ENCODE peak calls at places on chromosomes 13 and 19, in ten cellular contexts. V, X, Q, E, U, G, Z, D, L and I are unnamed samples.

GRCh38 chr13:114087430-114087829 is 45.0 kb downstream of the RASA3 start:
- DNase-seq in V (no peak), Z (no peak), G (no peak), L (no peak), E (no peak), Q (no peak), D (peak; percentile 32), X (peak; percentile 54), U (no peak), I (no peak)

GRCh38 chr13:36601186-36601585 is 72.6 kb upstream of the SERTM1 start:
- DNase-seq in U (no peak), E (no peak), L (no peak), G (no peak), Q (no peak), X (no peak), V (no peak), Z (no peak), D (no peak), I (peak; percentile 11)

GRCh38 chr13:105363747-105364177 is 1171.7 kb downstream of the EFNB2 start:
- DNase-seq in D (no peak), E (no peak), Q (no peak), Z (peak; percentile 37), L (no peak), G (no peak), U (peak; percentile 96), X (peak; percentile 20), V (no peak), I (no peak)

GRCh38 chr19:29418106-29418684 is 107.6 kb upstream of the VSTM2B start:
- DNase-seq in D (no peak), V (no peak), G (no peak), U (no peak), X (peak; percentile 26), Z (no peak), E (no peak), Q (no peak), L (no peak), I (no peak)

GRCh38 chr13:75368167-75368566 is 113.8 kb downstream of the TBC1D4 start:
- DNase-seq in D (peak; percentile 29), E (peak; percentile 65), V (peak; percentile 96), L (peak; percentile 81), G (peak; percentile 38), X (no peak), Z (peak; percentile 93), U (peak; percentile 10), Q (no peak), I (peak; percentile 62)

GRCh38 chr13:99308481-99309087 is 1.4 kb upstream of the GPR183 start:
- DNase-seq in L (peak; percentile 83), V (peak; percentile 80), Z (no peak), G (no peak), Q (no peak), U (no peak), X (no peak), D (no peak), E (no peak), I (no peak)

GRCh38 chr13:33640832-33641231 is 177.1 kb upstream of the RFC3 start:
- DNase-seq in E (no peak), V (no peak), Q (no peak), X (no peak), G (no peak), L (peak; percentile 45), D (no peak), Z (no peak), U (no peak), I (peak; percentile 36)

GRCh38 chr13:63551731-63552130 is 2136.1 kb upstream of the PCDH20 start:
- DNase-seq in V (no peak), X (no peak), D (no peak), U (no peak), L (no peak), G (no peak), Q (peak; percentile 39), E (no peak), Z (no peak), I (no peak)

GRCh38 chr19:32691952-32692726 is 518 bp downstream of the NUDT19 start:
- DNase-seq in V (peak; percentile 80), U (peak; percentile 54), Z (peak; percentile 83), E (peak; percentile 49), D (peak; percentile 63), G (no peak), Q (peak; percentile 48), X (peak; percentile 73), L (peak; percentile 86), I (peak; percentile 73)

GRCh38 chr19:15871570-15871969 is 26.3 kb downstream of the CYP4F2 start:
- DNase-seq in Q (no peak), U (peak; percentile 55), D (no peak), L (no peak), X (no peak), Z (no peak), E (no peak), G (peak; percentile 54), V (no peak), I (no peak)

GRCh38 chr19:40703029-40703755 is 12.7 kb upstream of the NUMBL start:
- DNase-seq in Q (no peak), G (no peak), E (no peak), D (no peak), Z (no peak), V (no peak), L (no peak), U (no peak), X (no peak), I (no peak)
- H3K4me3 ChIP-seq in Q (no peak overlapping the region), G (no peak overlapping the region), E (no peak overlapping the region), D (no peak overlapping the region), Z (no peak overlapping the region), V (no peak overlapping the region), L (no peak overlapping the region), U (no peak overlapping the region), X (no peak overlapping the region), I (no peak overlapping the region)

GRCh38 chr13:49439609-49440008 is 4.3 kb downstream of the CAB39L start:
- DNase-seq in G (no peak), D (no peak), Q (no peak), L (no peak), U (no peak), Z (no peak), X (no peak), E (no peak), V (no peak), I (no peak)

GRCh38 chr13:49443327-49443688 is 556 bp downstream of the CAB39L start:
- DNase-seq in Z (peak; percentile 54), Q (no peak), L (peak; percentile 57), G (no peak), X (peak; percentile 48), V (peak; percentile 36), D (peak; percentile 46), E (peak; percentile 31), U (no peak), I (no peak)

GRCh38 chr13:49441312-49441711 is 2.6 kb downstream of the CAB39L start:
- DNase-seq in U (no peak), Q (no peak), G (no peak), Z (no peak), V (no peak), L (no peak), E (no peak), D (no peak), X (no peak), I (no peak)

GRCh38 chr13:49443689-49444516 is at the start of the genes CAB39L and SETDB2:
- DNase-seq in Q (peak; percentile 97), V (peak; percentile 99), G (peak; percentile 97), D (peak; percentile 99), E (peak; percentile 96), U (peak; percentile 99), X (peak; percentile 99), L (peak; percentile 99), Z (peak; percentile 99), I (peak; percentile 100)

GRCh38 chr13:49441846-49442245 is 2.0 kb downstream of the CAB39L start:
- DNase-seq in G (no peak), V (peak; percentile 89), X (no peak), D (no peak), Z (peak; percentile 19), L (no peak), E (peak; percentile 63), U (no peak), Q (no peak), I (no peak)
- H3K4me1 ChIP-seq in G (peaks cover 11% of the 10 kb centered on the region), V (no peaks in the 10 kb centered on the region), X (no peaks in the 10 kb centered on the region), D (peaks cover 6% of the 10 kb centered on the region), Z (peaks cover 20% of the 10 kb centered on the region), L (peaks cover 10% of the 10 kb centered on the region), E (peaks cover 27% of the 10 kb centered on the region), U (peaks cover 5% of the 10 kb centered on the region), Q (peaks cover 6% of the 10 kb centered on the region), I (peaks cover 2% of the 10 kb centered on the region)

DNA sequence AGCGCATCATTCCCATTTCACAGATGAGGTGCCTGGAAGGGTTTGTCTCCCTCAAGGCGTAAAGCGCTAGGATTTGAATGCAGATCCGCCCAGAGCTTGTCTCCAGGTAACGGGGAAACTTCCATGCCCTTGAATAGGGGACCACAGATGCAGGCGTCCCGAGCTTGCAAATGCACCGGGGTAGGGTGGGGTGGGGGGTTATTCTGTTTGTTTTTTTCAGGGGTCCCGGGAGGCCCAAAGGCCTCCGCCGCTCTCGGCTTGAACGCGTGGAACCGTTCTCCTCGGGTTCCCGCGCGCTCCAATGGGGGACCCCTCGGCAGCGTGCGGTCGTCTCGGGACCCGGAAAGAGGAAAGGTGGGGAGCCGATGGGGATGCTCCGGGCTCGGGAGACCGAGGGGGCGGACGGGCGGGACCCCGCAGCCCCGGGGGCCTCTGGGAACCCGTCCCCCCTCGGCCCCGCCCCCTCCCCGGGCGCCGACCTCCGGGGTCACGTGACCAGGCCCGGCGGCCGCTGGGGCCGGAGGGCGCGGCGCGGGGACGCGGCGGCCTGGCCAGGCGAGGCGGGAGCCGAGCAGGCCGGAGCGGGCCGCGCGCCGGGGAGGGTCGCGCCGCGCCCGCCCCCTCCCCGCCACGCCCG is at the start of gene PKN1:
- DNase-seq in U (peak; percentile 57), G (no peak), Q (peak; percentile 38), D (peak; percentile 84), E (peak; percentile 46), V (no peak), Z (peak; percentile 21), X (peak; percentile 91), L (peak; percentile 75), I (no peak)
- TF ChIP-seq EZH2 in U (no peak), G (no peak), Q (no peak), D (no peak), E (no peak), V (no peak), Z (no peak), X (no peak), L (no peak), I (no peak)

GRCh38 chr19:19371056-19371455 is 34.4 kb upstream of the GATAD2A start:
- DNase-seq in V (no peak), Q (peak; percentile 63), U (no peak), Z (no peak), D (no peak), X (no peak), G (peak; percentile 69), E (peak; percentile 82), L (peak; percentile 34), I (no peak)

GRCh38 chr19:19362075-19362474 is 41.4 kb downstream of the MAU2 start:
- DNase-seq in Z (no peak), V (no peak), U (no peak), D (no peak), L (no peak), X (no peak), E (no peak), G (no peak), Q (no peak), I (no peak)

GRCh38 chr19:19361075-19361594 is 40.5 kb downstream of the MAU2 start:
- DNase-seq in Z (peak; percentile 85), X (peak; percentile 85), D (peak; percentile 85), L (peak; percentile 90), G (peak; percentile 85), Q (peak; percentile 61), U (peak; percentile 93), E (peak; percentile 87), V (peak; percentile 69), I (peak; percentile 74)

GRCh38 chr19:19368087-19368486 is 37.4 kb upstream of the GATAD2A start:
- DNase-seq in E (no peak), Z (no peak), X (no peak), D (no peak), L (no peak), G (no peak), U (no peak), Q (no peak), V (no peak), I (no peak)

GRCh38 chr19:19366691-19367396 is 38.6 kb upstream of the GATAD2A start:
- DNase-seq in X (peak; percentile 84), Q (peak; percentile 85), D (peak; percentile 88), L (peak; percentile 67), U (peak; percentile 87), G (peak; percentile 95), Z (peak; percentile 67), E (peak; percentile 91), V (peak; percentile 69), I (peak; percentile 78)
- H3K4me3 ChIP-seq in X (no peak overlapping the region), Q (no peak overlapping the region), D (no peak overlapping the region), L (no peak overlapping the region), U (no peak overlapping the region), G (peak overlapping the region; percentile 53), Z (no peak overlapping the region), E (no peak overlapping the region), V (no peak overlapping the region), I (no peak overlapping the region)